ENCODE peak calls at places on chromosomes 13 and 19, in seven cellular contexts. P is stomach, J is tibial nerve, F is adrenal gland, N is gastrocnemius medialis, X is heart left ventricle, O is sigmoid colon. V is an unnamed sample.

GRCh38 chr19:36093146-36093662 is 17.7 kb upstream of the OVOL3 start:
- DNase-seq in J (no peak), P (no peak), O (no peak), X (no peak), N (no peak), F (no peak), V (no peak)

GRCh38 chr19:12778020-12778904 is 2.9 kb upstream of the HOOK2 start:
- DNase-seq in P (peak), J (peak), O (peak), N (no peak), X (peak), F (peak), V (no peak)

GRCh38 chr13:97018029-97018819 is 23.9 kb upstream of the OXGR1 start:
- DNase-seq in X (peak), N (no peak), F (peak), J (peak), P (no peak), O (no peak), V (no peak)

GRCh38 chr19:6088677-6089063 is 21.6 kb downstream of the RFX2 start:
- DNase-seq in P (no peak), J (no peak), F (no peak), O (no peak), X (no peak), N (no peak), V (no peak)

GRCh38 chr19:10888421-10888866 is 17.1 kb downstream of the CARM1 start:
- DNase-seq in N (no peak), J (no peak), X (no peak), O (no peak), P (no peak), F (no peak), V (no peak)

GRCh38 chr13:47893527-47893926 is 107.5 kb downstream of the SUCLA2 start:
- DNase-seq in X (no peak), O (no peak), J (no peak), N (no peak), P (no peak), F (no peak), V (no peak)

GRCh38 chr19:58380736-58381459 is at the start of gene ZNF837:
- DNase-seq in F (peak), O (peak), J (peak), N (peak), P (peak), X (peak), V (peak)

GRCh38 chr13:40994581-40995230 is 24.4 kb downstream of the ELF1 start:
- DNase-seq in P (no peak), O (no peak), F (no peak), X (no peak), J (no peak), N (no peak), V (no peak)

GRCh38 chr13:29849071-29849541 is 1.3 kb downstream of the UBL3 start:
- DNase-seq in N (no peak), P (no peak), O (no peak), X (peak), J (peak), F (peak), V (no peak)

GRCh38 chr13:26831336-26831908 is 70.8 kb upstream of the GPR12 start:
- DNase-seq in X (no peak), P (no peak), O (no peak), J (no peak), N (no peak), F (no peak), V (no peak)

GRCh38 chr13:36413161-36413560 is 19.1 kb upstream of the CCNA1 start:
- DNase-seq in N (no peak), O (no peak), J (no peak), X (no peak), P (no peak), F (no peak), V (no peak)

GRCh38 chr13:46404732-46405097 is 17.7 kb upstream of the RUBCNL start:
- DNase-seq in N (no peak), F (no peak), X (no peak), O (no peak), P (no peak), J (no peak), V (no peak)

GRCh38 chr13:22076658-22077057 is 405.8 kb downstream of the FGF9 start:
- DNase-seq in F (no peak), P (no peak), J (no peak), O (no peak), X (no peak), N (no peak), V (no peak)

GRCh38 chr19:45800009-45800553 is 7.4 kb upstream of the DMWD start:
- DNase-seq in X (no peak), O (no peak), N (no peak), J (no peak), F (no peak), P (no peak), V (no peak)

GRCh38 chr13:39148513-39148961 is 110.3 kb downstream of the NHLRC3 start:
- DNase-seq in P (no peak), F (no peak), O (no peak), J (peak), N (peak), X (no peak), V (no peak)

GRCh38 chr19:45087531-45087930 is 5.4 kb upstream of the PPP1R37 start:
- DNase-seq in F (no peak), P (no peak), N (no peak), X (no peak), J (no peak), O (no peak), V (no peak)

GRCh38 chr19:31613683-31614219 is 264.5 kb upstream of the TSHZ3 start:
- DNase-seq in F (peak), N (no peak), J (no peak), P (no peak), X (no peak), O (no peak), V (no peak)

GRCh38 chr19:41219924-41220567 is 1.0 kb downstream of the AXL start:
- DNase-seq in X (peak), N (no peak), O (peak), F (peak), P (no peak), J (no peak), V (no peak)

GRCh38 chr19:15187026-15188007 is 13.5 kb downstream of the NOTCH3 start:
- DNase-seq in P (no peak), O (no peak), N (no peak), J (no peak), X (no peak), F (no peak), V (no peak)

GRCh38 chr19:44512326-44513298 is 12.3 kb upstream of the ZNF180 start:
- DNase-seq in O (no peak), F (peak), P (no peak), J (no peak), N (no peak), X (no peak), V (no peak)

GRCh38 chr13:66657165-66657895 is 572.8 kb downstream of the PCDH9 start:
- DNase-seq in F (peak), J (peak), O (peak), X (peak), P (peak), N (no peak), V (no peak)

GRCh38 chr13:33072282-33072681 is 56.1 kb downstream of the KL start:
- DNase-seq in N (no peak), O (no peak), X (no peak), J (no peak), P (no peak), F (no peak), V (no peak)

GRCh38 chr13:51714663-51715168 is 89.2 kb downstream of the DHRS12 start:
- DNase-seq in X (no peak), O (no peak), N (no peak), F (no peak), J (no peak), P (no peak), V (no peak)

GRCh38 chr19:11737964-11738745 is 591 bp downstream of the ZNF823 start:
- DNase-seq in F (peak), J (no peak), X (peak), O (peak), P (peak), N (peak), V (no peak)

GRCh38 chr19:7524992-7525739 is 2.7 kb downstream of the MCOLN1 start:
- DNase-seq in J (no peak), F (no peak), X (no peak), P (no peak), N (no peak), O (no peak), V (no peak)

GRCh38 chr13:113029487-113030258 is 60.7 kb downstream of the MCF2L start:
- DNase-seq in P (peak), X (no peak), J (no peak), F (peak), N (no peak), O (no peak), V (no peak)

GRCh38 chr19:6030214-6030507 is 52.2 kb upstream of the RANBP3 start:
- DNase-seq in F (no peak), X (no peak), O (no peak), J (no peak), N (no peak), P (no peak), V (no peak)

GRCh38 chr13:114063545-114064515 is 68.6 kb downstream of the RASA3 start:
- DNase-seq in P (peak), J (no peak), O (peak), X (no peak), N (peak), F (peak), V (no peak)

GRCh38 chr19:16018106-16018755 is 58.1 kb upstream of the TPM4 start:
- DNase-seq in F (no peak), X (no peak), O (peak), J (no peak), N (no peak), P (peak), V (no peak)

GRCh38 chr13:36919833-36920611 is at the start of gene SMAD9:
- DNase-seq in F (peak), J (peak), X (peak), N (peak), O (peak), P (peak), V (no peak)

GRCh38 chr19:35269425-35270117 is 809 bp downstream of the USF2 start:
- DNase-seq in F (peak), X (peak), N (peak), O (peak), P (peak), J (peak), V (no peak)

GRCh38 chr19:53123400-53123799 is 9.3 kb downstream of the ZNF415 start:
- DNase-seq in N (no peak), J (no peak), F (peak), O (no peak), P (no peak), X (no peak), V (no peak)

GRCh38 chr13:29754486-29754806 is 96.0 kb downstream of the UBL3 start:
- DNase-seq in J (no peak), X (no peak), O (no peak), N (no peak), F (peak), P (no peak), V (no peak)

GRCh38 chr13:113801289-113801961 is 42.4 kb downstream of the TMEM255B start:
- DNase-seq in J (no peak), O (peak), P (no peak), F (no peak), N (no peak), X (no peak), V (no peak)

GRCh38 chr19:2027361-2027760 is 11.8 kb upstream of the BTBD2 start:
- DNase-seq in J (peak), P (no peak), O (no peak), F (no peak), N (no peak), X (no peak), V (no peak)

GRCh38 chr19:4645718-4646117 is 6.4 kb downstream of the TNFAIP8L1 start:
- DNase-seq in O (no peak), P (no peak), X (no peak), F (no peak), J (no peak), N (no peak), V (no peak)

DNA sequence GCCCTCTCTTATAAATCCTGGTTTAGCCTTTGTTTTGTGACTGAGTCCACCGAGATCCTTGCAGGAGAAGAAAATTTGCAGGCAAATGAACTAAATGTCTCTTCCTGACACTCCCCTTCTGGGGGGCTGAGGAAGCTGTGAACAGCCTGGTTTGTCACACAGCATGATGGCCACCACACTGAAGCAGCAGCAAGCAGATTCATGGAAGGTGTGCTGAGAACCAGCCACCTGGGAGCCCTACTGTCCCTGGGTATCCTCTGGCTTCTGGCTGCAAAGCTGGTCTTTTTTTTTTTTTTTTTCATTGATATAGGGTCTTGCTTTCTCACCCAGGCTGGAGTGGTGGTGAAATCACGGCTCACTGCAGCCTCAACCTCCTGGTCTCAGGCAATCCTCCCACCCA is 11.2 kb downstream of the MRPS12 start:
- DNase-seq in N (no peak), J (no peak), F (no peak), O (no peak), P (no peak), X (no peak), V (no peak)
- TF ChIP-seq POLR2A in N (no peak), J (no peak), F (no peak), O (no peak), P (no peak), X (no peak), V (no peak)

GRCh38 chr19:17263712-17264640 is 569 bp downstream of the USHBP1 start:
- DNase-seq in P (no peak), F (no peak), O (no peak), J (no peak), N (no peak), X (no peak), V (no peak)
- H3K27ac ChIP-seq in P (peak), F (no peak), O (no peak), J (peak), N (peak), X (peak), V (peak)

GRCh38 chr19:55671054-55671378 is 4.0 kb upstream of the EPN1 start:
- DNase-seq in F (no peak), O (no peak), X (no peak), N (no peak), P (no peak), J (no peak), V (no peak)

GRCh38 chr19:55669418-55670279 is 5.4 kb upstream of the EPN1 start:
- DNase-seq in N (no peak), P (no peak), J (no peak), X (no peak), O (no peak), F (no peak), V (no peak)

GRCh38 chr19:55672418-55672817 is 2.6 kb upstream of the EPN1 start:
- DNase-seq in O (no peak), F (no peak), N (no peak), X (no peak), J (no peak), P (no peak), V (no peak)

GRCh38 chr19:55668603-55669348 is 6.2 kb upstream of the EPN1 start:
- DNase-seq in N (no peak), O (no peak), J (no peak), F (peak), P (no peak), X (no peak), V (no peak)

DNA sequence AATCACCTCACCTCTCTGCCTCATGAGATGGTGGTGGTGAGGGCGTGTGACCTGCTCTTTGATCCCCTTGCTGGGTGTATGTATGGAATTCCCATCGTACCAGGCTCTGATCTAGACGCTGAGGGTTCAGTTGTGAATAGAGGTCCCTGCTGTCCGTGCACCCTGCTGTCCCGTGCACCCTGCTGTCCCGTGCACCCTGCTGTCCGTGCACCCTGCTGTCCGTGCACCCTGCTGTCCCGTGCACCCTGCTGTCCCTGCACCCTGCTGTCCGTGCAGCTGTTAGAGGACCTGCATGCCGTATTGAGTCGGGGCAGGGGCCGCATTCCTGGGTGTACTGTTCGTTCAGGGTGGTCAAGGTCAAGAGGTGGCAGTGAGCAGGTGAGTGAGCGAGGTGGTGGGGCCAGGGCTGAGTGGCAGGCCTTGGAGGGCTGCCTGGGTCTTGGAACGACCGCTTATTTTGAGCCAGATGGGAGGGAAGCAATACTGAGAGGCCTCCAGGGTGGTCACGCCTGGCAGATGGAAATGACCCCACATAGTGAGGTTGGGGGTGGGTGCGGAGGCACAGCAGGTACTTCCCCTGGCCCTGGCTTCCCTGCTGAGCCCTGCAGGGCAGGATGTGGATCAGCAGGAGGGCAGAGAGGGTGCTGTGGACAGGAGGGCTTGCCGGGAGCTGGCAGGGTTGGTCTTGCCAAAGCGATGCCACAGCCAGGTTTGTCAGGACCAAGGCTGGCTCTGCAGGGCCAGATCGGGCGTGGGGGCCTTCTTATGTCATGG is 4.6 kb upstream of the EPN1 start:
- DNase-seq in F (no peak), J (no peak), O (peak), N (no peak), X (peak), P (no peak), V (no peak)
- TF ChIP-seq POLR2A in F (no peak), J (no peak), O (no peak), N (no peak), X (no peak), P (no peak), V (no peak)

DNA sequence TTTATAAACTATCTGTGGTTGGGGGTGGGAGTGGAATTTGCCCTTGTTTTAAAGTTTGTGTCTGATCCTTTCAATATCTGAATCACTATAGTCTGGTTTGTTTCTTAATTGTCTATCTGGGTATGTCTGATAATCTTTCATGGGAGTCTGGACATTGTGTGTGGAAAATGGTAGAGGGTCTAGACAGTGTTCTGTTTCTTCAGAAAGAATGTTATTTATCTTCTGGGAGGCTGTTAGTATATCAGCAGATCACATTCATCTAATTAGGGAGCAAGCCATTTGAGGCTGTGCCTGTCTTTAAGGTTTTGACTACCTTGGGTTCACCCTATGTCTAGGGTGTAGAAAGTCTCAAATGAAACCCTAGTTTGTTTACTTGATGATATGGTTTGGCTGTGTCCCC is 110.5 kb downstream of the NDFIP2 start:
- DNase-seq in P (no peak), F (no peak), O (no peak), J (no peak), N (no peak), X (no peak), V (no peak)
- H3K27ac ChIP-seq in P (no peak), F (no peak), O (no peak), J (no peak), N (no peak), X (no peak), V (no peak)

GRCh38 chr19:49690073-49690655 is 752 bp upstream of the CPT1C start:
- DNase-seq in J (no peak), F (no peak), P (no peak), N (no peak), O (no peak), X (no peak), V (no peak)
- TF ChIP-seq POLR2A in J (no peak), F (no peak), P (no peak), N (no peak), O (no peak), X (no peak), V (no peak)

GRCh38 chr13:32056316-32056715 is 24.7 kb downstream of the FRY start:
- DNase-seq in F (no peak), P (no peak), X (no peak), N (no peak), J (no peak), O (no peak), V (no peak)
- H3K27ac ChIP-seq in F (no peak), P (no peak), X (no peak), N (no peak), J (no peak), O (no peak), V (no peak)

GRCh38 chr19:23075031-23075733 is 41.6 kb upstream of the ZNF730 start:
- DNase-seq in X (peak), O (peak), F (peak), P (no peak), N (no peak), J (no peak), V (no peak)
- TF ChIP-seq POLR2A in X (no peak), O (no peak), F (no peak), P (no peak), N (no peak), J (no peak), V (no peak)

GRCh38 chr13:77105051-77105450 is 78.1 kb upstream of the FBXL3 start:
- DNase-seq in F (no peak), J (no peak), N (no peak), X (no peak), P (no peak), O (no peak), V (no peak)
- H3K27ac ChIP-seq in F (no peak), J (no peak), N (no peak), X (no peak), P (no peak), O (no peak), V (no peak)